ENCODE peak calls at places on chromosomes 12 and 14, in ten cellular contexts. L, F, G, B, J, M, O, R, I and Z are unnamed samples.
A peak's percentile ranks its signal among the peaks of the same experiment; 100 is the strongest.

GRCh38 chr14:100246136-100246535 is 7.2 kb downstream of the YY1 start:
- DNase-seq in F (no peak), B (no peak), G (no peak), M (no peak), J (no peak), O (no peak), I (no peak), L (no peak), R (no peak), Z (no peak)

GRCh38 chr12:106301611-106302321 is 767 bp upstream of the TCP11L2 start:
- DNase-seq in F (peak; percentile 72), J (peak; percentile 70), I (peak; percentile 65), O (peak; percentile 71), R (peak; percentile 59), G (peak; percentile 72), B (peak; percentile 46), L (peak; percentile 25), M (peak; percentile 29), Z (peak; percentile 78)

GRCh38 chr14:103549361-103550311 is 12.8 kb downstream of the BAG5 start:
- DNase-seq in I (no peak), M (no peak), J (no peak), G (peak; percentile 72), R (peak; percentile 6), L (no peak), F (no peak), B (peak; percentile 52), O (no peak), Z (no peak)

GRCh38 chr14:105890474-105891220 is 364.3 kb downstream of the TMEM121 start:
- DNase-seq in F (no peak), J (no peak), L (no peak), G (peak; percentile 29), I (no peak), B (no peak), M (no peak), O (no peak), R (no peak), Z (no peak)

GRCh38 chr14:53022593-53022992 is 71.7 kb upstream of the FERMT2 start:
- DNase-seq in B (peak; percentile 54), R (no peak), O (no peak), J (no peak), F (no peak), I (peak; percentile 69), M (no peak), L (no peak), G (no peak), Z (no peak)

GRCh38 chr12:76259660-76260389 is 88.4 kb downstream of the BBS10 start:
- DNase-seq in O (no peak), G (no peak), R (no peak), I (peak; percentile 91), F (peak; percentile 96), L (no peak), J (no peak), B (no peak), M (no peak), Z (no peak)

GRCh38 chr12:108190529-108190928 is 61.4 kb downstream of the WSCD2 start:
- DNase-seq in F (no peak), R (no peak), I (no peak), M (no peak), B (no peak), O (no peak), L (no peak), G (no peak), J (no peak), Z (no peak)

GRCh38 chr14:106605548-106606448 is 1079.4 kb downstream of the TMEM121 start:
- DNase-seq in B (peak; percentile 43), G (peak; percentile 49), I (no peak), R (peak; percentile 80), F (no peak), J (peak; percentile 83), L (no peak), O (peak; percentile 82), M (peak; percentile 80), Z (peak; percentile 59)

GRCh38 chr14:72917420-72917819 is 8.8 kb upstream of the DCAF4 start:
- DNase-seq in L (no peak), F (no peak), R (no peak), J (no peak), I (no peak), B (no peak), O (no peak), G (no peak), M (no peak), Z (no peak)

GRCh38 chr12:72511906-72512305 is 239.7 kb downstream of the TRHDE start:
- DNase-seq in I (peak; percentile 43), G (no peak), M (no peak), R (no peak), O (no peak), J (no peak), F (peak; percentile 2), B (no peak), L (no peak), Z (no peak)

GRCh38 chr12:3944620-3945019 is 71.4 kb upstream of the PARP11 start:
- DNase-seq in M (no peak), L (no peak), B (no peak), R (no peak), O (no peak), I (no peak), J (no peak), G (no peak), F (no peak), Z (no peak)

GRCh38 chr14:101735453-101735852 is 26.1 kb upstream of the PPP2R5C start:
- DNase-seq in R (no peak), O (no peak), F (no peak), M (no peak), L (no peak), I (no peak), B (no peak), G (no peak), J (no peak), Z (no peak)

GRCh38 chr14:91890291-91890749 is 23.0 kb upstream of the TC2N start:
- DNase-seq in F (no peak), B (peak; percentile 37), L (no peak), G (no peak), O (no peak), J (no peak), M (no peak), I (no peak), R (no peak), Z (no peak)

GRCh38 chr14:57692671-57693070 is 173.2 kb downstream of the SLC35F4 start:
- DNase-seq in R (no peak), M (no peak), O (no peak), J (peak; percentile 64), G (no peak), B (peak; percentile 69), I (peak; percentile 56), F (peak; percentile 79), L (no peak), Z (no peak)

GRCh38 chr12:79897617-79898016 is 37.3 kb downstream of the PPP1R12A start:
- DNase-seq in L (no peak), I (peak; percentile 96), R (no peak), O (no peak), B (peak; percentile 37), F (peak; percentile 85), M (no peak), G (no peak), J (no peak), Z (no peak)

GRCh38 chr12:102438047-102438822 is 42.1 kb downstream of the IGF1 start:
- DNase-seq in J (no peak), B (peak; percentile 5), I (peak; percentile 43), O (no peak), G (no peak), F (no peak), R (no peak), M (no peak), L (no peak), Z (no peak)

GRCh38 chr12:38465020-38465419 is 148.4 kb downstream of the ALG10B start:
- DNase-seq in F (no peak), O (no peak), L (no peak), J (no peak), M (no peak), G (no peak), B (no peak), R (no peak), I (no peak), Z (no peak)